ENCODE peak calls at places on chromosomes 5 and 9, in eight cellular contexts. E, Q, Y, M, K, D, P and H are unnamed samples.
A peak's percentile ranks its signal among the peaks of the same experiment; 100 is the strongest.

GRCh38 chr5:81065492-81065891 is 105.3 kb downstream of the RASGRF2 start:
- DNase-seq in E (no peak), Q (no peak), Y (no peak), M (no peak), K (no peak), D (no peak), P (no peak), H (no peak)

GRCh38 chr5:75668988-75669760 is 48.1 kb downstream of the POC5 start:
- DNase-seq in E (no peak), Q (peak; percentile 10), Y (peak; percentile 88), M (peak; percentile 95), K (no peak), D (peak; percentile 52), P (no peak), H (no peak)

GRCh38 chr9:88775037-88775471 is 216.2 kb upstream of the S1PR3 start:
- DNase-seq in E (no peak), Q (no peak), Y (no peak), M (peak; percentile 80), K (no peak), D (peak; percentile 61), P (no peak), H (peak; percentile 82)

GRCh38 chr9:96680812-96681499 is 25.8 kb upstream of the PRXL2C start:
- DNase-seq in E (no peak), Q (no peak), Y (no peak), M (no peak), K (no peak), D (no peak), P (no peak), H (no peak)

GRCh38 chr5:1729641-1730486 is 69.8 kb downstream of the MRPL36 start:
- DNase-seq in E (peak; percentile 35), Q (peak; percentile 1), Y (no peak), M (no peak), K (no peak), D (no peak), P (no peak), H (no peak)

GRCh38 chr5:40622463-40623252 is 57.1 kb upstream of the PTGER4 start:
- DNase-seq in E (no peak), Q (no peak), Y (no peak), M (no peak), K (peak; percentile 26), D (no peak), P (no peak), H (no peak)

GRCh38 chr5:173953528-173954090 is 35.4 kb upstream of the C5orf47 start:
- DNase-seq in E (no peak), Q (no peak), Y (no peak), M (no peak), K (no peak), D (no peak), P (no peak), H (peak; percentile 50)

GRCh38 chr5:78236046-78236445 is 58.5 kb downstream of the AP3B1 start:
- DNase-seq in E (no peak), Q (no peak), Y (no peak), M (no peak), K (no peak), D (no peak), P (no peak), H (no peak)

GRCh38 chr9:76835571-76836283 is 70.2 kb downstream of the PRUNE2 start:
- DNase-seq in E (no peak), Q (no peak), Y (no peak), M (no peak), K (no peak), D (peak; percentile 15), P (no peak), H (peak; percentile 64)

GRCh38 chr5:171826132-171826531 is 40.5 kb downstream of the SMIM23 start:
- DNase-seq in E (no peak), Q (no peak), Y (no peak), M (no peak), K (no peak), D (no peak), P (no peak), H (no peak)

GRCh38 chr9:136614372-136614922 is 48.3 kb upstream of the EGFL7 start:
- DNase-seq in E (no peak), Q (no peak), Y (no peak), M (peak; percentile 94), K (no peak), D (no peak), P (peak; percentile 55), H (no peak)

GRCh38 chr5:58239731-58240130 is 220.2 kb downstream of the PLK2 start:
- DNase-seq in E (no peak), Q (no peak), Y (no peak), M (peak; percentile 46), K (no peak), D (no peak), P (no peak), H (peak; percentile 79)

GRCh38 chr5:108670591-108671335 is 76.9 kb upstream of the FER start:
- DNase-seq in E (no peak), Q (no peak), Y (no peak), M (no peak), K (no peak), D (no peak), P (no peak), H (no peak)

GRCh38 chr9:124222918-124223720 is 34.6 kb upstream of the NEK6 start:
- DNase-seq in E (peak; percentile 25), Q (no peak), Y (no peak), M (peak; percentile 81), K (no peak), D (peak; percentile 86), P (peak; percentile 75), H (peak; percentile 57)

GRCh38 chr9:136519263-136520052 is 26.4 kb downstream of the NOTCH1 start:
- DNase-seq in E (no peak), Q (no peak), Y (no peak), M (no peak), K (no peak), D (no peak), P (no peak), H (no peak)

GRCh38 chr5:149816661-149817060 is 86.6 kb downstream of the PPARGC1B start:
- DNase-seq in E (no peak), Q (no peak), Y (no peak), M (no peak), K (no peak), D (no peak), P (no peak), H (no peak)

GRCh38 chr9:76162751-76163500 is 231.3 kb downstream of the RFK start:
- DNase-seq in E (no peak), Q (no peak), Y (no peak), M (no peak), K (no peak), D (peak; percentile 15), P (no peak), H (no peak)

GRCh38 chr5:135010502-135011354 is 23.3 kb downstream of the PITX1 start:
- DNase-seq in E (peak; percentile 13), Q (no peak), Y (no peak), M (no peak), K (no peak), D (no peak), P (no peak), H (no peak)

GRCh38 chr9:118609355-118610044 is 759.7 kb downstream of the BRINP1 start:
- DNase-seq in E (no peak), Q (no peak), Y (no peak), M (no peak), K (no peak), D (no peak), P (no peak), H (no peak)

GRCh38 chr5:53694520-53695022 is 134.1 kb downstream of the NDUFS4 start:
- DNase-seq in E (no peak), Q (no peak), Y (no peak), M (no peak), K (peak; percentile 3), D (no peak), P (no peak), H (no peak)
- TF ChIP-seq CTCF in E (no peak), Q (no peak), Y (no peak), M (no peak), K (no peak), D (no peak), P (no peak), H (no peak)

DNA sequence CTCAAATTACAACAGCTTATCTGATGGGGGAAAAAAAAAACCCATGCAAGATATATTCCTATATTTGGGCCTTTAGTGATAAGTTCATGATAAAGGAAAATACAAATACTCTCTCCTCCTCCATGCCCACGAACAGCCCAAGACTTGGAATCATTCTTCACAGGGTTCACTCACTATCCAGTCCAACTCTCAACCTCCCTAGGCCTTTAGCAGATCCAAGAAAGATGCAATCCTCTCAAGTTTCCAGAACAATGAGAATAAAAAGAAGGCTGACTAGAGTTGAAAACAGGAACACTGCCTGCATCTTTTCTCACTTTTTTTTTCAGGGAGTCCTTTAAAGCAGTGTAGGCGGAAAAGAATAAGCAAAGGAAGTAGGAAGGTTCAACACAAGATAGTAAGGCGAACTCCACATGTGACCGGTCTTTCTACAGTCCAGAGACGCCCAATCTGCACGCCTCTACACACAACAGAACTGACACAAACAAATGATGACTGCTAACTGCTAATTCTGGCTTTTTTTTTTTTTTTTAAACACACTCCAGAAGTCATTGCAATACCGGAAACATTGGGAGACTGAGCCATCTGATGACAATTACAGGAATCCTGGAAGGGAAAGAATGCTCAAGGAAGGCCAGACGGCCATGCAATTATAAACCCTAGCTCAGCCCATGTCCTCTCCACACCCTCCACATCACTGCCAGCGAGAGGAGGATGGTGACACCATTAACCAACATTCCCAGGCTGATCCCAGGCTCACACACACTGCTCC is 75.4 kb downstream of the BNC2 start:
- DNase-seq in E (no peak), Q (no peak), Y (no peak), M (peak; percentile 45), K (no peak), D (peak; percentile 11), P (peak; percentile 17), H (no peak)
- H3K4me3 ChIP-seq in E (no peak overlapping the region), Q (no peak overlapping the region), Y (no peak overlapping the region), M (no peak overlapping the region), K (no peak overlapping the region), D (no peak overlapping the region), P (no peak overlapping the region), H (no peak overlapping the region)

GRCh38 chr9:22454021-22454420 is 7.4 kb downstream of the DMRTA1 start:
- DNase-seq in E (no peak), Q (no peak), Y (no peak), M (no peak), K (no peak), D (peak; percentile 7), P (no peak), H (no peak)

GRCh38 chr9:22447607-22448305 is 1.1 kb downstream of the DMRTA1 start:
- DNase-seq in E (peak; percentile 63), Q (no peak), Y (no peak), M (peak; percentile 27), K (peak; percentile 31), D (peak; percentile 8), P (no peak), H (no peak)

GRCh38 chr9:22455181-22455580 is 8.6 kb downstream of the DMRTA1 start:
- DNase-seq in E (no peak), Q (no peak), Y (no peak), M (no peak), K (no peak), D (no peak), P (no peak), H (peak; percentile 91)

GRCh38 chr9:22457448-22457847 is 10.8 kb downstream of the DMRTA1 start:
- DNase-seq in E (peak; percentile 80), Q (no peak), Y (no peak), M (no peak), K (peak; percentile 60), D (no peak), P (no peak), H (no peak)

GRCh38 chr9:22452415-22453010 is 5.9 kb downstream of the DMRTA1 start:
- DNase-seq in E (peak; percentile 72), Q (peak; percentile 38), Y (peak; percentile 41), M (peak; percentile 63), K (peak; percentile 68), D (peak; percentile 58), P (peak; percentile 21), H (no peak)
- TF ChIP-seq CTCF in E (peak; percentile 95), Q (peak; percentile 78), Y (peak; percentile 60), M (peak; percentile 68), K (peak; percentile 72), D (peak; percentile 85), P (peak; percentile 78), H (peak; percentile 70)

GRCh38 chr9:95073042-95073607 is 244.4 kb downstream of the FANCC start:
- DNase-seq in E (peak; percentile 84), Q (no peak), Y (no peak), M (no peak), K (peak; percentile 67), D (no peak), P (no peak), H (no peak)
- H3K4me3 ChIP-seq in E (no peak overlapping the region), Q (no peak overlapping the region), Y (no peak overlapping the region), M (no peak overlapping the region), K (no peak overlapping the region), D (no peak overlapping the region), P (no peak overlapping the region), H (no peak overlapping the region)